ENCODE peak calls at places on chromosomes 4 and X, in nine cellular contexts. S is CD8-positive, alpha-beta T cell; O is EH; Y is Right ventricle myocardium inferior; H is T1000; R is A172; G is small intestine; X is NCI-H774; D is SK-N-SH. E is an unnamed sample.

GRCh38 chr4:32684160-32684559 is 1964.0 kb downstream of the PCDH7 start:
- DNase-seq in H (no peak), O (no peak), D (no peak), S (no peak), R (no peak), G (no peak), X (no peak), Y (no peak), E (no peak)

GRCh38 chr4:182297659-182298058 is 54.5 kb downstream of the TENM3 start:
- DNase-seq in D (no peak), Y (no peak), S (no peak), X (no peak), R (peak), H (no peak), O (peak), G (no peak), E (no peak)

GRCh38 chrX:129823115-129823514 is 20.6 kb downstream of the ZDHHC9 start:
- DNase-seq in D (peak), Y (no peak), O (peak), X (no peak), R (no peak), G (peak), H (no peak), S (peak), E (no peak)

GRCh38 chrX:119728487-119728886 is 29.9 kb upstream of the SOWAHD start:
- DNase-seq in O (no peak), R (no peak), S (no peak), G (peak), X (no peak), Y (no peak), D (no peak), H (no peak), E (no peak)

GRCh38 chrX:83819304-83819703 is 41.6 kb upstream of the CYLC1 start:
- DNase-seq in S (no peak), Y (no peak), H (no peak), G (no peak), R (no peak), O (no peak), D (no peak), X (no peak), E (no peak)

GRCh38 chrX:71366674-71367256 is 608 bp downstream of the TAF1 start:
- DNase-seq in D (peak), Y (no peak), X (no peak), R (peak), G (peak), O (peak), H (no peak), S (no peak), E (peak)

GRCh38 chr4:10673817-10674369 is 10.7 kb downstream of the CLNK start:
- DNase-seq in X (no peak), D (no peak), S (no peak), R (no peak), H (no peak), G (no peak), Y (no peak), O (no peak), E (no peak)

GRCh38 chrX:98795636-98796035 is 1614.4 kb downstream of the PCDH19 start:
- DNase-seq in O (no peak), S (no peak), X (no peak), R (no peak), Y (no peak), G (no peak), H (no peak), D (no peak), E (no peak)

GRCh38 chr4:16226816-16227461 is 668 bp upstream of the TAPT1 start:
- DNase-seq in D (peak), O (peak), Y (peak), X (no peak), H (no peak), G (peak), R (no peak), S (no peak), E (peak)

GRCh38 chr4:154588198-154588597 is 2.3 kb downstream of the FGA start:
- DNase-seq in O (no peak), Y (no peak), H (no peak), S (no peak), R (no peak), X (no peak), G (no peak), D (no peak), E (no peak)

GRCh38 chrX:43813898-43814297 is 68.4 kb downstream of the MAOB start:
- DNase-seq in G (no peak), S (no peak), D (no peak), X (no peak), Y (no peak), R (peak), O (no peak), H (no peak), E (no peak)

GRCh38 chr4:155522201-155522600 is 144.4 kb upstream of the GUCY1A1 start:
- DNase-seq in O (peak), G (no peak), Y (no peak), H (no peak), R (no peak), X (no peak), S (no peak), D (no peak), E (no peak)

GRCh38 chrX:150157291-150157690 is 205.8 kb upstream of the MAMLD1 start:
- DNase-seq in X (no peak), H (no peak), S (no peak), O (no peak), D (peak), R (no peak), G (peak), Y (no peak), E (no peak)

GRCh38 chr4:27398911-27399310 is 538.3 kb downstream of the STIM2 start:
- DNase-seq in G (no peak), O (peak), D (no peak), Y (no peak), X (no peak), S (no peak), R (no peak), H (no peak), E (no peak)

E was measured in upper lobe of right lung.